ENCODE peak calls at places on chromosomes 1 and 21, in seven cellular contexts. D is bronchial epithelial cell, B is K562, P is tibial artery, W is A549, Z is body of pancreas, Q is neural progenitor cell. A is an unnamed sample.

GRCh38 chr1:209761021-209761635 is 5.3 kb downstream of the TRAF3IP3 start:
- DNase-seq in D (peak; percentile 30), B (no peak), P (no peak), W (no peak), Z (no peak), Q (no peak), A (no peak)

GRCh38 chr1:248828845-248829244 is 3.1 kb upstream of the SH3BP5L start:
- DNase-seq in D (peak; percentile 87), B (peak; percentile 64), P (no peak), W (peak; percentile 67), Z (no peak), Q (no peak), A (no peak)

GRCh38 chr21:22020221-22020620 is 1022.0 kb downstream of the NCAM2 start:
- DNase-seq in D (no peak), B (no peak), P (no peak), W (no peak), Z (no peak), Q (peak; percentile 50), A (no peak)

GRCh38 chr1:59678809-59679228 is 135.9 kb upstream of the HOOK1 start:
- DNase-seq in D (peak; percentile 84), B (peak; percentile 10), P (no peak), W (no peak), Z (peak; percentile 47), Q (peak; percentile 36), A (no peak)

GRCh38 chr1:119462964-119463363 is 44.0 kb upstream of the HSD3B1 start:
- DNase-seq in D (no peak), B (no peak), P (no peak), W (no peak), Z (no peak), Q (no peak), A (no peak)

GRCh38 chr21:29256125-29256895 is 42.4 kb upstream of the BACH1 start:
- DNase-seq in D (peak; percentile 61), B (no peak), P (no peak), W (no peak), Z (no peak), Q (no peak), A (no peak)

GRCh38 chr1:207186503-207186902 is 82.5 kb downstream of the C4BPA start:
- DNase-seq in D (peak; percentile 44), B (no peak), P (no peak), W (no peak), Z (no peak), Q (no peak), A (no peak)

GRCh38 chr1:28091043-28091781 is 2.8 kb upstream of the EYA3 start:
- DNase-seq in D (peak; percentile 68), B (peak; percentile 57), P (peak; percentile 68), W (peak; percentile 43), Z (peak; percentile 81), Q (peak; percentile 67), A (no peak)

GRCh38 chr21:42446531-42446930 is 42.8 kb downstream of the UBASH3A start:
- DNase-seq in D (no peak), B (no peak), P (no peak), W (no peak), Z (no peak), Q (no peak), A (no peak)

GRCh38 chr1:29655945-29656866 is 419.9 kb downstream of the PTPRU start:
- DNase-seq in D (no peak), B (peak; percentile 41), P (no peak), W (no peak), Z (peak; percentile 20), Q (peak; percentile 58), A (no peak)

GRCh38 chr21:42850866-42851391 is 28.4 kb downstream of the WDR4 start:
- DNase-seq in D (no peak), B (peak; percentile 75), P (no peak), W (peak; percentile 23), Z (no peak), Q (peak; percentile 30), A (no peak)

GRCh38 chr1:118986291-118986838 is 1.8 kb downstream of the TBX15 start:
- DNase-seq in D (no peak), B (no peak), P (no peak), W (no peak), Z (no peak), Q (peak; percentile 40), A (no peak)

GRCh38 chr1:30783244-30783915 is 25.8 kb upstream of the LAPTM5 start:
- DNase-seq in D (no peak), B (peak; percentile 75), P (peak; percentile 62), W (no peak), Z (peak; percentile 65), Q (no peak), A (no peak)

GRCh38 chr1:43298055-43298454 is 2.7 kb upstream of the TIE1 start:
- DNase-seq in D (no peak), B (no peak), P (no peak), W (no peak), Z (no peak), Q (no peak), A (no peak)

GRCh38 chr1:16915627-16915973 is 6.1 kb upstream of the CROCC start:
- DNase-seq in D (no peak), B (no peak), P (no peak), W (no peak), Z (no peak), Q (no peak), A (no peak)

GRCh38 chr1:67465371-67465770 is 35.2 kb upstream of the SERBP1 start:
- DNase-seq in D (no peak), B (no peak), P (no peak), W (no peak), Z (no peak), Q (no peak), A (no peak)

GRCh38 chr1:100543640-100544039 is 5.7 kb downstream of the GPR88 start:
- DNase-seq in D (peak; percentile 65), B (no peak), P (no peak), W (no peak), Z (peak; percentile 10), Q (peak; percentile 31), A (no peak)

GRCh38 chr1:220391426-220391825 is 119.2 kb upstream of the RAB3GAP2 start:
- DNase-seq in D (peak; percentile 38), B (no peak), P (no peak), W (no peak), Z (no peak), Q (no peak), A (no peak)

GRCh38 chr1:161502181-161502580 is 3.1 kb upstream of the FCGR2A start:
- DNase-seq in D (no peak), B (no peak), P (no peak), W (no peak), Z (no peak), Q (peak; percentile 17), A (no peak)

GRCh38 chr1:2229032-2229920 is 1.2 kb downstream of the SKI start:
- DNase-seq in D (no peak), B (no peak), P (peak; percentile 66), W (no peak), Z (peak; percentile 74), Q (peak; percentile 78), A (no peak)

GRCh38 chr1:53738205-53739108 is 507 bp downstream of the GLIS1 start:
- DNase-seq in D (no peak), B (no peak), P (no peak), W (no peak), Z (no peak), Q (peak; percentile 50), A (no peak)
- H3K4me3 ChIP-seq in D (peak overlapping the region; percentile 43), B (peak overlapping the region; percentile 42), P (peak overlapping the region; percentile 45), W (peak overlapping the region; percentile 53), Z (peak overlapping the region; percentile 31), Q (peak overlapping the region; percentile 50), A (peak overlapping the region; percentile 59)

GRCh38 chr1:53826367-53826766 is 11.7 kb downstream of the NDC1 start:
- DNase-seq in D (peak; percentile 13), B (peak; percentile 42), P (no peak), W (peak; percentile 7), Z (no peak), Q (peak; percentile 6), A (no peak)
- TF ChIP-seq CTCF in D (no peak), B (no peak), P (no peak), W (no peak), Z (no peak), Q (peak; percentile 25), A (peak; percentile 13)

DNA sequence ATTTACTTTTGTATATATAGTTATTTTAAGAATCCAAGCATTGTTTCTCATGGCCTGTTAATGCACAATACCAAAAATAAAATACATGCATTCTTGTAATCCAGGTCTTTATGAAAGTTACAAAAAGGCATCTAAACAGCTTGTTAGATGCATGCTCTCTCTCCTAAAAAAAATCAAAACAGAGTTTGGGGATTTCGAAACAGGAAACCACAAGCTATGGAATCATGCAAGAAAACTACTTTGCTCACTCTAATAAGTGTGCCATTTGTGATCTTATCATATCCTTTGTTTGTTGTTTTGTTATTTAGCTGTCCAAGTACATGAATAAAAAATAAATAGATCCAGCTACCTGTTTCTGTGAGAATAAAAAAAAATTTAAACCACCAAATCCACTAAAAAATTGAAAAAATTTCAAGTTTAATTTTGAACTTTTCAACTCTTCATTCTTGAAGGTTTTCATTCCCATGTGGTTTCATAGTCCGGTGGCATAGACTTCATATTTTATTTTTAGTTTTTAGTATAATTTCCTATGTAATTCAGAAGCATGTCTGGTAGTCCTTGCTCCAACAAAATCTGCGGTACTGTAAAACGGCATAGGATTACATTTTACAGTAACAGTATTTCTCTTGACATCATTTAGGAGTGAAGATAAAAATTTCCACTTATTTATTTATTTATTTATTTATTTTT is 1.6 kb upstream of the ATG4C start:
- DNase-seq in D (peak; percentile 60), B (no peak), P (no peak), W (no peak), Z (no peak), Q (no peak), A (no peak)
- H3K4me3 ChIP-seq in D (no peak overlapping the region), B (no peak overlapping the region), P (no peak overlapping the region), W (no peak overlapping the region), Z (no peak overlapping the region), Q (no peak overlapping the region), A (no peak overlapping the region)

GRCh38 chr1:10721381-10722321 is 74.8 kb downstream of the CASZ1 start:
- DNase-seq in D (no peak), B (no peak), P (no peak), W (no peak), Z (no peak), Q (peak; percentile 46), A (no peak)
- TF ChIP-seq CTCF in D (no peak), B (no peak), P (no peak), W (no peak), Z (no peak), Q (no peak), A (no peak)

A was measured in GM12864.